ENCODE peak calls at places on chromosomes 13 and 19, in four cellular contexts. One of them, this sample, is unnamed.

GRCh38 chr13:99646866-99647592 is 145.8 kb downstream of the TM9SF2 start:
- DNase-seq in CD8-positive, alpha-beta memory T cell: no peak
- DNase-seq in left lung: no peak
- DNase-seq in heart left ventricle: no peak
- DNase-seq in this sample: no peak

GRCh38 chr19:22545751-22546150 is 88.4 kb upstream of the ZNF492 start:
- DNase-seq in CD8-positive, alpha-beta memory T cell: no peak
- DNase-seq in heart left ventricle: no peak
- DNase-seq in left lung: no peak
- DNase-seq in this sample: no peak

GRCh38 chr19:58182577-58182988 is 278 bp upstream of the ZNF274 start:
- DNase-seq in CD8-positive, alpha-beta memory T cell: peak; percentile 81
- DNase-seq in heart left ventricle: peak; percentile 94
- DNase-seq in left lung: peak; percentile 95
- DNase-seq in this sample: no peak

GRCh38 chr19:39765091-39766076 is 13.3 kb upstream of the LEUTX start:
- DNase-seq in heart left ventricle: no peak
- DNase-seq in CD8-positive, alpha-beta memory T cell: peak; percentile 23
- DNase-seq in left lung: no peak
- DNase-seq in this sample: peak; percentile 27

GRCh38 chr13:114310961-114311360 is 3.3 kb upstream of the CHAMP1 start:
- DNase-seq in CD8-positive, alpha-beta memory T cell: no peak
- DNase-seq in left lung: no peak
- DNase-seq in heart left ventricle: no peak
- DNase-seq in this sample: no peak

GRCh38 chr13:49584771-49585182 is 581 bp downstream of the RCBTB1 start:
- DNase-seq in left lung: no peak
- DNase-seq in CD8-positive, alpha-beta memory T cell: no peak
- DNase-seq in heart left ventricle: no peak
- DNase-seq in this sample: no peak

GRCh38 chr13:43397110-43397509 is 373.7 kb downstream of the DNAJC15 start:
- DNase-seq in left lung: no peak
- DNase-seq in CD8-positive, alpha-beta memory T cell: no peak
- DNase-seq in heart left ventricle: no peak
- DNase-seq in this sample: no peak

GRCh38 chr19:45884682-45885555 is 1.0 kb downstream of the IRF2BP1 start:
- DNase-seq in CD8-positive, alpha-beta memory T cell: no peak
- DNase-seq in heart left ventricle: no peak
- DNase-seq in left lung: no peak
- DNase-seq in this sample: peak; percentile 48

GRCh38 chr19:38596057-38596981 is 21.4 kb downstream of the MAP4K1 start:
- DNase-seq in left lung: peak; percentile 38
- DNase-seq in heart left ventricle: no peak
- DNase-seq in CD8-positive, alpha-beta memory T cell: no peak
- DNase-seq in this sample: no peak

GRCh38 chr19:40147693-40148347 is 43.4 kb upstream of the MAP3K10 start:
- DNase-seq in CD8-positive, alpha-beta memory T cell: no peak
- DNase-seq in heart left ventricle: no peak
- DNase-seq in left lung: no peak
- DNase-seq in this sample: peak; percentile 64

GRCh38 chr13:32206097-32206740 is 108.9 kb downstream of the ZAR1L start:
- DNase-seq in heart left ventricle: no peak
- DNase-seq in left lung: no peak
- DNase-seq in CD8-positive, alpha-beta memory T cell: no peak
- DNase-seq in this sample: no peak

GRCh38 chr13:108828053-108828806 is 198.8 kb downstream of the MYO16 start:
- DNase-seq in left lung: no peak
- DNase-seq in CD8-positive, alpha-beta memory T cell: no peak
- DNase-seq in heart left ventricle: no peak
- DNase-seq in this sample: no peak

GRCh38 chr13:75308222-75308621 is 173.7 kb downstream of the TBC1D4 start:
- DNase-seq in left lung: no peak
- DNase-seq in heart left ventricle: no peak
- DNase-seq in CD8-positive, alpha-beta memory T cell: no peak
- DNase-seq in this sample: no peak

GRCh38 chr13:30108913-30109237 is 198.5 kb downstream of the KATNAL1 start:
- DNase-seq in left lung: peak; percentile 84
- DNase-seq in heart left ventricle: no peak
- DNase-seq in CD8-positive, alpha-beta memory T cell: no peak
- DNase-seq in this sample: no peak

GRCh38 chr13:46667687-46668281 is 114.8 kb downstream of the LRCH1 start:
- DNase-seq in CD8-positive, alpha-beta memory T cell: no peak
- DNase-seq in heart left ventricle: no peak
- DNase-seq in left lung: no peak
- DNase-seq in this sample: no peak

GRCh38 chr13:97855570-97855970 is 97.9 kb upstream of the IPO5 start:
- DNase-seq in left lung: no peak
- DNase-seq in CD8-positive, alpha-beta memory T cell: no peak
- DNase-seq in heart left ventricle: no peak
- DNase-seq in this sample: peak; percentile 45

GRCh38 chr19:8396563-8397203 is 6.5 kb downstream of the RAB11B start:
- DNase-seq in CD8-positive, alpha-beta memory T cell: peak; percentile 74
- DNase-seq in left lung: peak; percentile 60
- DNase-seq in heart left ventricle: peak; percentile 89
- DNase-seq in this sample: peak; percentile 69

GRCh38 chr19:34232566-34233481 is 21.5 kb upstream of the GARRE1 start:
- DNase-seq in CD8-positive, alpha-beta memory T cell: no peak
- DNase-seq in left lung: peak; percentile 59
- DNase-seq in heart left ventricle: peak; percentile 81
- DNase-seq in this sample: peak; percentile 74

GRCh38 chr19:10102787-10103236 is 334 bp upstream of the ANGPTL6 start:
- DNase-seq in left lung: no peak
- DNase-seq in heart left ventricle: peak; percentile 14
- DNase-seq in CD8-positive, alpha-beta memory T cell: no peak
- DNase-seq in this sample: no peak

GRCh38 chr19:16585808-16586476 is 13.7 kb upstream of the SLC35E1 start:
- DNase-seq in heart left ventricle: no peak
- DNase-seq in left lung: no peak
- DNase-seq in CD8-positive, alpha-beta memory T cell: no peak
- DNase-seq in this sample: no peak

GRCh38 chr13:30308548-30308947 is 1.2 kb upstream of the KATNAL1 start:
- DNase-seq in heart left ventricle: no peak
- DNase-seq in left lung: peak; percentile 63
- DNase-seq in CD8-positive, alpha-beta memory T cell: no peak
- DNase-seq in this sample: no peak

GRCh38 chr13:44436589-44437337 is 63.1 kb downstream of the SERP2 start:
- DNase-seq in heart left ventricle: peak; percentile 95
- DNase-seq in left lung: peak; percentile 94
- DNase-seq in CD8-positive, alpha-beta memory T cell: peak; percentile 62
- DNase-seq in this sample: peak; percentile 95

GRCh38 chr13:30846311-30846710 is 59.8 kb upstream of the MEDAG start:
- DNase-seq in CD8-positive, alpha-beta memory T cell: no peak
- DNase-seq in left lung: no peak
- DNase-seq in heart left ventricle: no peak
- DNase-seq in this sample: no peak

GRCh38 chr19:36110487-36111199 is at the start of gene OVOL3:
- DNase-seq in left lung: no peak
- DNase-seq in heart left ventricle: no peak
- DNase-seq in CD8-positive, alpha-beta memory T cell: no peak
- DNase-seq in this sample: no peak

DNA sequence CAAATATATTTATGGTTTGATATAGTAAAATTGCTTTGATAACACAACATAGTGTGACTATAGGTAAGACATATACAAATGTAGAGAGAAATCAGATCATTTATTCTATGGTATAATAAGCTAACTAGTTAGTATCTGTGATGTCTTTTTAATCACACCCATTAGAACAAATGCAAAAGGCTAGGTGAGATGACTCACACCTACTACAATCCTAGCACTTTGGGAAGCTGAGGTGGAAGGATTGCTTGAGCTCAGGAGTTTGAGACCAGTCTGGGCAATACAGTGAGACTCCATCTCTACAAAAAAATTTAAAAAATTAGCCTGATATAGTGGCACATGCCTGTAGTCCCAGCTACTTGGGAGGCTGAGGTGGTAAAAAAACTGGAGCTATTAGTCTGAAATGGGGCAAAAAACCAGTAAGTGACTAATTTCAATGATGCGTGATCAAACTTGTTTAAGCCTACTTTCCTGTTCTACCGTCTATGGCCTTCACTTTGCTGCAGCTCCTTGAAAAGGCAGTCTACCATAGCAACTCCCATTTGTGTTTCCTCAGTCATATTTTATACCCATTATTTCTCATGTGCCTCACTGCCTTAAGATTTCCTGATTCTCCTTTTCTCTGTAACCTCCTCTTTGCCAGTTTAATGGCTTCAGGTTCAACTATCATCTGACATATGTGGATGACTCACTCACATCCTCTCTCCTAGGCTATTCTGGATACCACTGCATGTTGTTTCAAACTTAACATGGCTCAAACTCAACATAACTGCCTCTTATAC is 12.5 kb downstream of the ALG5 start:
- DNase-seq in CD8-positive, alpha-beta memory T cell: no peak
- DNase-seq in left lung: no peak
- DNase-seq in heart left ventricle: no peak
- DNase-seq in this sample: no peak
- H3K36me3 ChIP-seq in CD8-positive, alpha-beta memory T cell: peaks cover 58% of the 10 kb centered on the region
- H3K36me3 ChIP-seq in left lung: peaks cover 100% of the 10 kb centered on the region
- H3K36me3 ChIP-seq in heart left ventricle: peaks cover 87% of the 10 kb centered on the region
- H3K36me3 ChIP-seq in this sample: peaks cover 66% of the 10 kb centered on the region

GRCh38 chr19:23772668-23773063 is 14.0 kb upstream of the ZNF681 start:
- DNase-seq in left lung: no peak
- DNase-seq in CD8-positive, alpha-beta memory T cell: no peak
- DNase-seq in heart left ventricle: no peak
- DNase-seq in this sample: no peak

GRCh38 chr19:23769691-23770468 is 11.2 kb upstream of the ZNF681 start:
- DNase-seq in CD8-positive, alpha-beta memory T cell: no peak
- DNase-seq in heart left ventricle: no peak
- DNase-seq in left lung: no peak
- DNase-seq in this sample: no peak

GRCh38 chr19:23771348-23771747 is 12.7 kb upstream of the ZNF681 start:
- DNase-seq in CD8-positive, alpha-beta memory T cell: no peak
- DNase-seq in heart left ventricle: no peak
- DNase-seq in left lung: no peak
- DNase-seq in this sample: no peak

GRCh38 chr19:23771761-23772667 is 13.3 kb upstream of the ZNF681 start:
- DNase-seq in left lung: no peak
- DNase-seq in CD8-positive, alpha-beta memory T cell: no peak
- DNase-seq in heart left ventricle: no peak
- DNase-seq in this sample: no peak

DNA sequence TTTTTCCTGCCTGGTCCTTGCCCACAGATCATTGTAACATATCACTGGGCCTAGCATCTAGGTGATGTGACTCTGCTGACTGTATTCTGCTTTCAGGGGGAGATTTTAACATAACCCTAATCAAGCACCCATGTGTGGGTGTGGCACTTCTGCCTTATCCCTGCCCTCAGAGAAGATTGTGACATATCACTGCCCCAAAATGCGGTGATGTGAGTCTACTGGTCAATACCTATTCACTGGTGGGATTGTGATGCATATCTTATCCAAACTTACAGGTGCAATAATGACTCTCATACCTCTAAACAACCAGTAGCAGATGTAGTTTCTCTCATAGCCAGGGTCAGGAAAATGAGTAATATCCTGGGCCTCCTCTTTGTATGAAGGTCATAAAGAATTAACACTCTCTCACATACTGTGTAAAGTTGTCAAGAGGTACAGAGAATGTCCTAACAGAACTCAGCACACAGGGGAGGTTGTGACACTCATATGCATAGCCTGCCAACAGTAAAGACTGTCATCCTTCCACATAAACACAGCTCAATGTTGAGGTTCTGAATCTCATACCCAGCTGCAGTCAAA is 12.1 kb upstream of the ZNF681 start:
- DNase-seq in heart left ventricle: no peak
- DNase-seq in CD8-positive, alpha-beta memory T cell: no peak
- DNase-seq in left lung: no peak
- DNase-seq in this sample: no peak
- H3K9me3 ChIP-seq in heart left ventricle: no peaks in the 10 kb centered on the region
- H3K9me3 ChIP-seq in CD8-positive, alpha-beta memory T cell: no peaks in the 10 kb centered on the region
- H3K9me3 ChIP-seq in left lung: peaks cover 5% of the 10 kb centered on the region
- H3K9me3 ChIP-seq in this sample: no peaks in the 10 kb centered on the region

GRCh38 chr19:12706332-12706718 is 9.9 kb upstream of the FBXW9 start:
- DNase-seq in left lung: no peak
- DNase-seq in CD8-positive, alpha-beta memory T cell: no peak
- DNase-seq in heart left ventricle: no peak
- DNase-seq in this sample: no peak
- H3K36me3 ChIP-seq in left lung: peaks cover 100% of the 10 kb centered on the region
- H3K36me3 ChIP-seq in CD8-positive, alpha-beta memory T cell: peaks cover 32% of the 10 kb centered on the region
- H3K36me3 ChIP-seq in heart left ventricle: peaks cover 98% of the 10 kb centered on the region
- H3K36me3 ChIP-seq in this sample: peaks cover 100% of the 10 kb centered on the region

GRCh38 chr19:19835560-19836038 is 14.0 kb upstream of the ZNF506 start:
- DNase-seq in heart left ventricle: no peak
- DNase-seq in CD8-positive, alpha-beta memory T cell: no peak
- DNase-seq in left lung: no peak
- DNase-seq in this sample: no peak
- H3K9me3 ChIP-seq in heart left ventricle: peaks cover 20% of the 10 kb centered on the region
- H3K9me3 ChIP-seq in CD8-positive, alpha-beta memory T cell: peaks cover 33% of the 10 kb centered on the region
- H3K9me3 ChIP-seq in left lung: peaks cover 97% of the 10 kb centered on the region
- H3K9me3 ChIP-seq in this sample: peaks cover 77% of the 10 kb centered on the region

GRCh38 chr19:32626969-32627368 is 46.0 kb downstream of the PDCD5 start:
- DNase-seq in heart left ventricle: no peak
- DNase-seq in left lung: no peak
- DNase-seq in CD8-positive, alpha-beta memory T cell: no peak
- DNase-seq in this sample: no peak

GRCh38 chr19:32619051-32619685 is 38.2 kb downstream of the PDCD5 start:
- DNase-seq in left lung: no peak
- DNase-seq in heart left ventricle: no peak
- DNase-seq in CD8-positive, alpha-beta memory T cell: no peak
- DNase-seq in this sample: no peak

GRCh38 chr19:32627714-32628253 is 46.8 kb downstream of the PDCD5 start:
- DNase-seq in CD8-positive, alpha-beta memory T cell: no peak
- DNase-seq in heart left ventricle: no peak
- DNase-seq in left lung: no peak
- DNase-seq in this sample: no peak

GRCh38 chr19:32624410-32624809 is 43.4 kb downstream of the PDCD5 start:
- DNase-seq in heart left ventricle: no peak
- DNase-seq in left lung: no peak
- DNase-seq in CD8-positive, alpha-beta memory T cell: no peak
- DNase-seq in this sample: no peak

GRCh38 chr19:32622002-32622401 is 41.0 kb downstream of the PDCD5 start:
- DNase-seq in heart left ventricle: no peak
- DNase-seq in CD8-positive, alpha-beta memory T cell: no peak
- DNase-seq in left lung: no peak
- DNase-seq in this sample: no peak
- H3K36me3 ChIP-seq in heart left ventricle: peaks cover 94% of the 10 kb centered on the region
- H3K36me3 ChIP-seq in CD8-positive, alpha-beta memory T cell: peaks cover 21% of the 10 kb centered on the region
- H3K36me3 ChIP-seq in left lung: peaks cover 100% of the 10 kb centered on the region
- H3K36me3 ChIP-seq in this sample: peaks cover 39% of the 10 kb centered on the region

GRCh38 chr13:47959468-47960088 is 41.5 kb downstream of the SUCLA2 start:
- DNase-seq in heart left ventricle: no peak
- DNase-seq in left lung: no peak
- DNase-seq in CD8-positive, alpha-beta memory T cell: no peak
- DNase-seq in this sample: no peak
- H3K9me3 ChIP-seq in heart left ventricle: peaks cover 5% of the 10 kb centered on the region
- H3K9me3 ChIP-seq in left lung: peaks cover 28% of the 10 kb centered on the region
- H3K9me3 ChIP-seq in CD8-positive, alpha-beta memory T cell: no peaks in the 10 kb centered on the region
- H3K9me3 ChIP-seq in this sample: peaks cover 26% of the 10 kb centered on the region

GRCh38 chr19:1259873-1260748 is 9.0 kb upstream of the CIRBP start:
- DNase-seq in heart left ventricle: no peak
- DNase-seq in CD8-positive, alpha-beta memory T cell: peak; percentile 58
- DNase-seq in left lung: peak; percentile 64
- DNase-seq in this sample: peak; percentile 45
- H3K36me3 ChIP-seq in heart left ventricle: peaks cover 30% of the 10 kb centered on the region
- H3K36me3 ChIP-seq in CD8-positive, alpha-beta memory T cell: peaks cover 17% of the 10 kb centered on the region
- H3K36me3 ChIP-seq in left lung: peaks cover 38% of the 10 kb centered on the region
- H3K36me3 ChIP-seq in this sample: peaks cover 26% of the 10 kb centered on the region